ENCODE peak calls at places on chromosomes 1 and 21, in six cellular contexts. F, E, Z, L, N and X are unnamed samples.

GRCh38 chr1:186892936-186893335 is 64.2 kb downstream of the PLA2G4A start:
- DNase-seq in F (no peak), E (no peak), Z (no peak), L (no peak), N (no peak), X (no peak)

GRCh38 chr1:25239681-25240541 is 7.3 kb downstream of the RSRP1 start:
- DNase-seq in F (peak), E (peak), Z (peak), L (peak), N (peak), X (peak)

GRCh38 chr1:236699366-236699765 is 13.1 kb downstream of the ACTN2 start:
- DNase-seq in F (no peak), E (no peak), Z (no peak), L (no peak), N (no peak), X (no peak)

GRCh38 chr1:39395357-39395831 is 96.0 kb upstream of the BMP8A start:
- DNase-seq in F (no peak), E (no peak), Z (peak), L (no peak), N (no peak), X (no peak)

GRCh38 chr1:185388815-185389214 is 71.8 kb upstream of the IVNS1ABP start:
- DNase-seq in F (no peak), E (no peak), Z (no peak), L (no peak), N (no peak), X (no peak)

GRCh38 chr21:15207231-15207630 is 142.4 kb upstream of the NRIP1 start:
- DNase-seq in F (no peak), E (no peak), Z (no peak), L (no peak), N (no peak), X (no peak)

GRCh38 chr1:42963378-42964005 is 4.8 kb upstream of the SLC2A1 start:
- DNase-seq in F (no peak), E (no peak), Z (no peak), L (no peak), N (no peak), X (no peak)

GRCh38 chr1:212219679-212220463 is 65.3 kb upstream of the PPP2R5A start:
- DNase-seq in F (no peak), E (no peak), Z (no peak), L (no peak), N (no peak), X (no peak)

GRCh38 chr1:31654171-31654776 is 9.6 kb upstream of the PEF1 start:
- DNase-seq in F (no peak), E (no peak), Z (no peak), L (no peak), N (no peak), X (no peak)

GRCh38 chr1:43440358-43440757 is 13.4 kb downstream of the HYI start:
- DNase-seq in F (peak), E (no peak), Z (no peak), L (no peak), N (peak), X (peak)

GRCh38 chr21:35178812-35179211 is 129.7 kb upstream of the RUNX1 start:
- DNase-seq in F (no peak), E (no peak), Z (no peak), L (no peak), N (no peak), X (no peak)

GRCh38 chr1:47380699-47381098 is 35.4 kb upstream of the FOXE3 start:
- DNase-seq in F (no peak), E (no peak), Z (no peak), L (no peak), N (no peak), X (no peak)

GRCh38 chr21:25573409-25574206 is 33.7 kb downstream of the MRPL39 start:
- DNase-seq in F (peak), E (peak), Z (peak), L (peak), N (no peak), X (no peak)

GRCh38 chr1:180912801-180913616 is at the start of gene KIAA1614:
- DNase-seq in F (no peak), E (no peak), Z (peak), L (no peak), N (peak), X (peak)

GRCh38 chr1:17858027-17858426 is 102.9 kb downstream of the ACTL8 start:
- DNase-seq in F (no peak), E (no peak), Z (no peak), L (no peak), N (no peak), X (no peak)

GRCh38 chr1:197902131-197902453 is 338 bp upstream of the C1orf53 start:
- DNase-seq in F (no peak), E (no peak), Z (no peak), L (no peak), N (no peak), X (no peak)